ENCODE peak calls at places on chromosomes 11 and 22, in seven cellular contexts. I is body of pancreas, D is AG09309, Q is AG04449, N is endothelial cell, O is fibroblast of the aortic adventitia, V is A673. J is an unnamed sample.

GRCh38 chr11:132972565-132972964 is 559.7 kb downstream of the OPCML start:
- DNase-seq in I (no peak), D (no peak), Q (no peak), N (no peak), O (no peak), V (no peak), J (peak)

GRCh38 chr22:27220349-27220748 is 563.0 kb downstream of the MIAT start:
- DNase-seq in I (no peak), D (peak), Q (peak), N (no peak), O (peak), V (no peak), J (no peak)

GRCh38 chr11:2131371-2132228 is 7.6 kb downstream of the IGF2 start:
- DNase-seq in I (no peak), D (no peak), Q (no peak), N (no peak), O (no peak), V (no peak), J (no peak)

GRCh38 chr11:7551571-7551970 is 37.8 kb downstream of the PPFIBP2 start:
- DNase-seq in I (no peak), D (peak), Q (no peak), N (no peak), O (peak), V (no peak), J (no peak)

GRCh38 chr11:44264761-44265160 is 45.2 kb downstream of the ALX4 start:
- DNase-seq in I (no peak), D (no peak), Q (no peak), N (no peak), O (no peak), V (no peak), J (no peak)

GRCh38 chr11:45798793-45799441 is 6.0 kb upstream of the SLC35C1 start:
- DNase-seq in I (no peak), D (no peak), Q (no peak), N (no peak), O (no peak), V (no peak), J (no peak)

GRCh38 chr22:37379085-37379484 is 48.2 kb downstream of the ELFN2 start:
- DNase-seq in I (no peak), D (no peak), Q (no peak), N (no peak), O (no peak), V (no peak), J (no peak)

GRCh38 chr11:134068829-134069425 is at the start of gene JAM3:
- DNase-seq in I (peak), D (peak), Q (peak), N (peak), O (peak), V (peak), J (peak)

GRCh38 chr11:92302766-92303165 is 78.1 kb downstream of the FAT3 start:
- DNase-seq in I (no peak), D (no peak), Q (no peak), N (no peak), O (no peak), V (no peak), J (no peak)

GRCh38 chr11:58006940-58007339 is 16.7 kb upstream of the OR9Q1 start:
- DNase-seq in I (no peak), D (no peak), Q (no peak), N (no peak), O (peak), V (peak), J (no peak)

GRCh38 chr22:48453751-48454485 is 1373.8 kb downstream of the BRD1 start:
- DNase-seq in I (no peak), D (no peak), Q (no peak), N (no peak), O (no peak), V (no peak), J (no peak)

GRCh38 chr11:74702383-74703007 is 28.7 kb downstream of the CHRDL2 start:
- DNase-seq in I (peak), D (no peak), Q (no peak), N (peak), O (peak), V (peak), J (peak)

GRCh38 chr11:64676253-64676615 is 46.8 kb downstream of the NRXN2 start:
- DNase-seq in I (no peak), D (no peak), Q (no peak), N (no peak), O (no peak), V (no peak), J (no peak)

GRCh38 chr11:78414321-78415051 is 3.1 kb downstream of the GAB2 start:
- DNase-seq in I (no peak), D (no peak), Q (no peak), N (no peak), O (peak), V (peak), J (no peak)

GRCh38 chr11:114296190-114296978 is at the start of gene NNMT:
- DNase-seq in I (no peak), D (peak), Q (peak), N (no peak), O (peak), V (no peak), J (no peak)

GRCh38 chr11:12155696-12156095 is 45.3 kb downstream of the MICAL2 start:
- DNase-seq in I (no peak), D (no peak), Q (no peak), N (no peak), O (no peak), V (no peak), J (no peak)

GRCh38 chr11:117407016-117407415 is 79.4 kb downstream of the CEP164 start:
- DNase-seq in I (no peak), D (no peak), Q (no peak), N (no peak), O (no peak), V (no peak), J (no peak)

GRCh38 chr11:57321996-57322880 is 2.5 kb downstream of the TNKS1BP1 start:
- DNase-seq in I (peak), D (peak), Q (peak), N (peak), O (peak), V (peak), J (peak)

GRCh38 chr11:92225563-92226308 is 1.1 kb downstream of the FAT3 start:
- DNase-seq in I (no peak), D (no peak), Q (no peak), N (peak), O (no peak), V (peak), J (peak)

GRCh38 chr22:45930324-45930723 is 46.6 kb downstream of the WNT7B start:
- DNase-seq in I (no peak), D (no peak), Q (no peak), N (no peak), O (no peak), V (no peak), J (no peak)

GRCh38 chr11:60960405-60960804 is 8.4 kb upstream of the SLC15A3 start:
- DNase-seq in I (no peak), D (no peak), Q (no peak), N (no peak), O (no peak), V (no peak), J (no peak)

DNA sequence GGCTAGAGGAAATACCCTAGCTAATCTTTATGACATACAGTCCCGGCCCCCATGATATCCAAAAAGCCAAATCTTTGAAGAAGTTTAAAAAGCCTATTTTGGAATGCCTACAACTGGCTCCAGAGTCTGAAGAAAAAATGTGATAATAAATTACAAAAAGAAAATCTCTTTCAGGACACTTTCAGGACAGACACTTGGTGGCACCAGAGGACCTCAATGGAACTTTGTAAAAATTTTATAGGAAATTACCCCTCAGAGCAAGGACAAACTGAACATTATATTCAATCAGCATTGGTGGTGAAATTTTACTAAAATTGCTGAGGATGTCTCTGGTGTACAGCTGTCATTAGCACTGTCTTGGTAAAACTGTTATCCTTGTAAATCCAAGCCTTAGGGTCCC is 81.0 kb downstream of the CCDC73 start:
- DNase-seq in I (no peak), D (no peak), Q (no peak), N (no peak), O (peak), V (peak), J (no peak)
- TF ChIP-seq CTCF in I (no peak), D (peak), Q (no peak), N (no peak), O (peak), V (peak), J (peak)

GRCh38 chr11:10450451-10451398 is 4.3 kb upstream of the AMPD3 start:
- DNase-seq in I (peak), D (no peak), Q (no peak), N (peak), O (no peak), V (no peak), J (peak)
- TF ChIP-seq CTCF in I (peak), D (no peak), Q (peak), N (peak), O (peak), V (no peak), J (peak)

GRCh38 chr11:34356918-34357645 is 728 bp downstream of the ABTB2 start:
- DNase-seq in I (peak), D (no peak), Q (no peak), N (peak), O (peak), V (peak), J (peak)
- TF ChIP-seq CTCF in I (no peak), D (no peak), Q (no peak), N (no peak), O (peak), V (peak), J (peak)

GRCh38 chr11:440065-441042 is 1.5 kb downstream of the ANO9 start:
- DNase-seq in I (no peak), D (no peak), Q (no peak), N (no peak), O (peak), V (no peak), J (no peak)
- TF ChIP-seq CTCF in I (no peak), D (peak), Q (no peak), N (no peak), O (peak), V (no peak), J (no peak)

GRCh38 chr11:107859459-107860239 is 1.1 kb upstream of the SLC35F2 start:
- DNase-seq in I (peak), D (no peak), Q (no peak), N (peak), O (peak), V (peak), J (no peak)

GRCh38 chr11:107858217-107859070 is at the start of gene SLC35F2:
- DNase-seq in I (peak), D (no peak), Q (no peak), N (peak), O (peak), V (peak), J (peak)

GRCh38 chr11:107856981-107857517 is 1.5 kb downstream of the SLC35F2 start:
- DNase-seq in I (no peak), D (no peak), Q (no peak), N (no peak), O (no peak), V (no peak), J (no peak)

GRCh38 chr11:107857550-107858216 is 904 bp downstream of the SLC35F2 start:
- DNase-seq in I (no peak), D (no peak), Q (no peak), N (peak), O (peak), V (peak), J (peak)

DNA sequence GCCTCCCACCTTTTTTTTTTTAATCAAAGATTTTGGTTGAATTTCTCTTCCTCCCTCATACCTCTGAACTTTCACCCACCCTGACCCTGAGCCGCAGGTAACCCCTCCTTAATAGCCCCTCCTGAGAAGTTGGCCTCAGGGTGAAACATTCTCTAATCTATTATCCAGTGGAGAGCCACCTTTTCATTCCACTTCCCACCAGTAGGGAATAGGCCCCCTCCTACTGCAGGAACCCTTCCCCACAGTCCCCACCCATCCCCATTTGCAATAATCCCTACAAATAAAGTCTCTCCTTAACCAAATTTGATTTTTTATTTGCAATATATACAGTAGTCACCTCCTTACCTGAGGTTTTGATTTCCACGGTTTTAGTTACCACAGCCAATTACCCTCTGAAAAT is 2.1 kb upstream of the SLC35F2 start:
- DNase-seq in I (no peak), D (no peak), Q (no peak), N (no peak), O (no peak), V (no peak), J (no peak)
- TF ChIP-seq CTCF in I (no peak), D (no peak), Q (no peak), N (no peak), O (no peak), V (no peak), J (peak)

DNA sequence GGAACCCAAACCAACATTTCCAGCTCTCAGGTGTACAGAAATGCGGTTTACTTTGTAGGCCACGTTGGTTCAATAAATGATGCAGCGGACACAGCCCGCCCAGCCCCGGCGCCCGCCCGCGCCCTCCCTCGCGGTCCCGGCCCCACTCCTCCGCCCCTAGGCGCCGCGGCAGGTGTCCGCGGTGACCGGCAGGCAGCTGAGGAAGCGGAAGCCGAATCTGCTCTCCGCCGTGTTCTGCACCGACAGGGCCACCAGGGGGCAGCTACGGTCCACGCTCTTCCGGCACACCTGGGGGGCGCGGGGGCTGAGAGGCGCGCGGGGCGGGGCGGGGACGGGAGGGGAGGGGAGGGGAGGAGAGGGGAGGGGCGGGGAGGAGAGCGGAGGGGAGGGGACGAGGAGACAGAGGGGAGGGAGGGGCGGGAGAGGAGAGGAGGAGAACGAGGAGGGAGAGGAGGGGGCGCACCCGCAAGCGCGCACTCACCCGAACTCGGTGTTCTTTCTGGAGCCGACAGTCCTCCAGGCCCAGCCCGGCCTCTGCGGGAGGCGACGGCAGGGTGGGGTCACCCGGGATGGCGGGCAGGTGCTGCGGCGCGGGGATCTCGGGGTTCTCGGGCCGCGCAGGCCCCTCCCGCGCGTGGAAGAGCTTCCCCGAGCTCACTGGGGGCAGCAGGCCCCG is 5.6 kb downstream of the LMNTD2 start:
- DNase-seq in I (peak), D (no peak), Q (no peak), N (no peak), O (no peak), V (peak), J (peak)
- TF ChIP-seq CTCF in I (peak), D (peak), Q (peak), N (peak), O (peak), V (peak), J (peak)

J was measured in neural crest cell.